ENCODE peak calls at places on chromosome 19, in seven cellular contexts. O, E, N, F, B, V and D are unnamed samples. For H3K9me3, the result is how much of the 10 kb centered on the place peaks cover.

GRCh38 chr19:49997709-49998108 is 27.5 kb downstream of the VRK3 start:
- DNase-seq in O (peak), E (peak), N (peak), F (peak), B (peak), V (no peak), D (no peak)

GRCh38 chr19:49331616-49332055 is 3.6 kb upstream of the CD37 start:
- DNase-seq in O (peak), E (peak), N (peak), F (peak), B (peak), V (peak), D (no peak)

GRCh38 chr19:11984986-11985385 is 20.1 kb downstream of the ZNF763 start:
- DNase-seq in O (no peak), E (no peak), N (no peak), F (no peak), B (no peak), V (no peak), D (no peak)

GRCh38 chr19:3123088-3123721 is 12.6 kb upstream of the GNA15 start:
- DNase-seq in O (no peak), E (no peak), N (no peak), F (no peak), B (no peak), V (no peak), D (no peak)

GRCh38 chr19:15404780-15405211 is 14.0 kb downstream of the AKAP8L start:
- DNase-seq in O (no peak), E (no peak), N (no peak), F (no peak), B (no peak), V (no peak), D (no peak)

GRCh38 chr19:531753-532571 is at the start of gene CDC34:
- DNase-seq in O (peak), E (no peak), N (no peak), F (no peak), B (no peak), V (no peak), D (no peak)

GRCh38 chr19:49362926-49363264 is 679 bp upstream of the TEAD2 start:
- DNase-seq in O (peak), E (no peak), N (no peak), F (no peak), B (no peak), V (peak), D (no peak)

GRCh38 chr19:34263745-34264237 is 9.4 kb downstream of the GARRE1 start:
- DNase-seq in O (no peak), E (no peak), N (no peak), F (no peak), B (no peak), V (no peak), D (no peak)

GRCh38 chr19:7507884-7508283 is 8.0 kb upstream of the ZNF358 start:
- DNase-seq in O (peak), E (no peak), N (peak), F (peak), B (peak), V (peak), D (no peak)

GRCh38 chr19:17333611-17334413 is 843 bp downstream of the ANO8 start:
- DNase-seq in O (peak), E (peak), N (peak), F (peak), B (peak), V (peak), D (no peak)

GRCh38 chr19:51647318-51647717 is 693 bp upstream of the SIGLEC14 start:
- DNase-seq in O (no peak), E (no peak), N (no peak), F (no peak), B (no peak), V (no peak), D (no peak)
- TF ChIP-seq EZH2 in O (no peak), E (no peak), N (no peak), F (no peak), B (no peak), V (no peak), D (no peak)

DNA sequence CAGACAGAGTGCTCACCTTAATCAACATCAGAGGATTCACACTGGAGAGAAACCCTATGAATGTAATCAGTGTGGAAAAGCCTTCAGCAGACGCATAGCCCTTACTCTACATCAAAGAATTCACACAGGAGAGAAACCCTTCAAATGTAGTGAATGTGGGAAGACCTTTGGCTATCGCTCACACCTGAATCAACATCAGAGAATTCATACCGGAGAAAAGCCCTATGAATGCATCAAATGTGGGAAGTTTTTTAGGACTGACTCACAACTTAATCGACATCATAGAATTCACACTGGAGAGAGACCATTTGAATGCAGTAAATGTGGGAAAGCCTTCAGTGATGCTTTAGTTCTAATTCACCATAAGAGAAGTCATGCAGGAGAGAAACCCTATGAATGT is 18.3 kb downstream of the ZNF527 start:
- DNase-seq in O (no peak), E (no peak), N (no peak), F (no peak), B (no peak), V (no peak), D (no peak)
- H3K9me3 ChIP-seq in O (under half), E (under half), N (under half), F (under half), B (under half), V (half or more), D (under half)

GRCh38 chr19:43560687-43561086 is 14.6 kb downstream of the XRCC1 start:
- DNase-seq in O (peak), E (no peak), N (no peak), F (no peak), B (no peak), V (no peak), D (no peak)
- H3K4me3 ChIP-seq in O (no peak), E (no peak), N (no peak), F (no peak), B (no peak), V (no peak), D (no peak)

GRCh38 chr19:55452381-55453325 is 8.8 kb downstream of the ISOC2 start:
- DNase-seq in O (peak), E (no peak), N (no peak), F (peak), B (peak), V (peak), D (no peak)
- TF ChIP-seq EZH2 in O (peak), E (no peak), N (no peak), F (no peak), B (peak), V (no peak), D (peak)

DNA sequence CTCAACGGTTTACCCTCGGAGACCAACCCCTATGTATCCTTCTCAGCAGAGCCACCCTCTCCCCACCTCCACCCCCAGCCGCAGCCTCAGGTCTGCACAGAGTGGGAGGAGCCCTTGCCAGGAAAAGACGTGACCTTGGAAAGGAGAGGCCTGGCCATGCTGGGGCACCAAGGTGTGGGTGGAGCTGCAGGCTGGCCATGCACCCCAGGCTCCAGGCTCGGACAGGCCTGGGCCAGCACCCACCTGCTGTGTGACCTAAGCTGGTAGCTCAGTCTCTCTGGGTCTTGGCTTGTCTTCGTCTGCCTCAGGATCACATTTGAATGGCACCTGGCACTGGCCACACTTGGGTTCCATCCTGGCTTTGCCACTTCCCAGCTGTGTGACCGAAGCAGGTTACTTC is 29.5 kb downstream of the CCDC8 start:
- DNase-seq in O (no peak), E (no peak), N (no peak), F (no peak), B (no peak), V (no peak), D (no peak)
- H3K9me3 ChIP-seq in O (under half), E (under half), N (under half), F (under half), B (under half), V (under half), D (under half)

DNA sequence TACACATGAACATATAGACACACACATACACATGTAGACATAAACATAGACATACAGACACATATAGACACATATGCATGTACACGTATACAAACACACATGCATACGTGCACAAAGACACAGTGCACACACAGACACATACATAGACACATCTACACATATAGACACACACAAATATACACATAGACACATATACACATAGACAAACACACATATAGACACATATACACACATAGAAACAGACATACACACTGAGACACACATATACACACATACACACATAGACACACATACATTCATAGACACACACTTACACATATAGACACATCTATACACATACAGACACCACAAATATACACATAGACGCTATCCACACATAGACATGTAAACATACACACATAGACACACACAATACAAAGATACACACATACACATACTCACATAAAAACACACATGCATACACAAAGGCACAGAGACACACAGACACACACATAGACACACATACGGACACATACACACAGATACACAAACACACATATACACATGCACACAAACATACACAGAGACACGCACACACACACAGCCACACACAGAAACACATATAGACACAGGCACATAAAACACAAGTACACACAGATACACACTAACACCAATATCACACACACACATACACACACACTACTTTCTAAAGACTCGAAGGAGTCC is 254.0 kb downstream of the TSHZ3 start:
- DNase-seq in O (no peak), E (no peak), N (no peak), F (no peak), B (no peak), V (no peak), D (no peak)
- H3K4me3 ChIP-seq in O (no peak), E (no peak), N (no peak), F (no peak), B (no peak), V (no peak), D (no peak)